ENCODE peak calls at places on chromosomes 16 and 17, in ten cellular contexts. Y, O, V, D, Q, X, G, J, N and T are unnamed samples.

GRCh38 chr16:70453891-70454220 is 539 bp upstream of the FCSK start:
- DNase-seq in Y (no peak), O (no peak), V (peak; percentile 55), D (no peak), Q (no peak), X (peak; percentile 66), G (no peak), J (no peak), N (no peak), T (no peak)

GRCh38 chr16:580946-581498 is 8.8 kb upstream of the RAB40C start:
- DNase-seq in Y (no peak), O (no peak), V (no peak), D (no peak), Q (no peak), X (no peak), G (no peak), J (no peak), N (no peak), T (no peak)

GRCh38 chr17:12104831-12105230 is 84.2 kb downstream of the MAP2K4 start:
- DNase-seq in Y (no peak), O (no peak), V (no peak), D (no peak), Q (no peak), X (no peak), G (peak; percentile 5), J (no peak), N (no peak), T (no peak)

GRCh38 chr17:17034028-17034427 is 8.2 kb upstream of the MPRIP start:
- DNase-seq in Y (no peak), O (no peak), V (no peak), D (no peak), Q (no peak), X (no peak), G (no peak), J (no peak), N (no peak), T (no peak)

GRCh38 chr16:78094166-78094565 is 5.3 kb upstream of the WWOX start:
- DNase-seq in Y (no peak), O (no peak), V (no peak), D (no peak), Q (no peak), X (no peak), G (no peak), J (no peak), N (no peak), T (no peak)

GRCh38 chr17:31743767-31744166 is 115.3 kb downstream of the COPRS start:
- DNase-seq in Y (no peak), O (no peak), V (no peak), D (no peak), Q (no peak), X (peak; percentile 34), G (peak; percentile 40), J (no peak), N (no peak), T (no peak)

GRCh38 chr16:82229800-82230619 is 60.0 kb upstream of the MPHOSPH6 start:
- DNase-seq in Y (peak; percentile 53), O (peak; percentile 2), V (peak; percentile 85), D (peak; percentile 86), Q (peak; percentile 46), X (peak; percentile 86), G (peak; percentile 56), J (peak; percentile 36), N (peak; percentile 85), T (peak; percentile 86)

GRCh38 chr16:31009894-31010293 is 544 bp downstream of the STX1B start:
- DNase-seq in Y (no peak), O (no peak), V (no peak), D (no peak), Q (no peak), X (peak; percentile 38), G (no peak), J (no peak), N (no peak), T (peak; percentile 42)

GRCh38 chr17:16304832-16305231 is 48.4 kb downstream of the CENPV start:
- DNase-seq in Y (no peak), O (no peak), V (peak; percentile 14), D (no peak), Q (no peak), X (peak; percentile 52), G (peak; percentile 38), J (no peak), N (no peak), T (no peak)